ENCODE peak calls at places on chromosome 12, in seven cellular contexts. Y is HCT116, T is HepG2, Z is H1, U is K562, B is SK-N-SH, L is GM12878. X is an unnamed sample.

GRCh38 chr12:19150273-19150895 is 20.9 kb downstream of the PLEKHA5 start:
- DNase-seq in B (no peak), U (no peak), T (no peak), Z (no peak), Y (no peak), L (no peak), X (no peak)

GRCh38 chr12:6465467-6466183 is 4.9 kb downstream of the VAMP1 start:
- DNase-seq in Y (peak; percentile 54), B (peak; percentile 79), T (peak; percentile 56), L (no peak), Z (peak; percentile 70), U (peak; percentile 40), X (peak; percentile 8)

GRCh38 chr12:88570103-88570502 is 10.2 kb downstream of the KITLG start:
- DNase-seq in B (no peak), T (no peak), Y (no peak), Z (no peak), U (no peak), L (no peak), X (no peak)

GRCh38 chr12:131908082-131908715 is 13.8 kb downstream of the ULK1 start:
- DNase-seq in L (no peak), Z (no peak), U (no peak), Y (no peak), B (no peak), T (no peak), X (no peak)

GRCh38 chr12:113658030-113658655 is 186.5 kb upstream of the LHX5 start:
- DNase-seq in T (no peak), U (no peak), L (no peak), Y (no peak), B (no peak), Z (no peak), X (no peak)

GRCh38 chr12:21913823-21914222 is 27.4 kb downstream of the ABCC9 start:
- DNase-seq in Z (no peak), L (no peak), B (no peak), Y (no peak), T (no peak), U (no peak), X (no peak)

GRCh38 chr12:44377443-44378160 is 498.5 kb downstream of the NELL2 start:
- DNase-seq in U (no peak), L (no peak), B (no peak), T (no peak), Y (no peak), Z (no peak), X (no peak)

GRCh38 chr12:176321-177181 is 37.4 kb downstream of the SLC6A12 start:
- DNase-seq in U (no peak), L (no peak), T (peak; percentile 61), B (peak; percentile 75), Z (no peak), Y (no peak), X (no peak)

GRCh38 chr12:111074559-111074958 is 154.2 kb upstream of the MYL2 start:
- DNase-seq in T (no peak), L (no peak), Z (no peak), Y (no peak), U (no peak), B (no peak), X (no peak)

GRCh38 chr12:50614167-50614762 is 109.5 kb downstream of the DIP2B start:
- DNase-seq in U (peak; percentile 26), B (no peak), Y (peak; percentile 46), Z (no peak), L (no peak), T (no peak), X (no peak)

GRCh38 chr12:1203735-1204019 is 212.7 kb downstream of the ERC1 start:
- DNase-seq in L (no peak), T (no peak), U (no peak), B (no peak), Z (no peak), Y (no peak), X (no peak)
- TF ChIP-seq JUND in L (no peak), T (no peak), U (no peak), B (no peak), Z (no peak), Y (no peak), X (no peak)

GRCh38 chr12:98757455-98757854 is 112.4 kb downstream of the APAF1 start:
- DNase-seq in Y (no peak), U (no peak), L (no peak), Z (no peak), T (no peak), B (no peak), X (no peak)
- TF ChIP-seq JUND in Y (no peak), U (no peak), L (no peak), Z (no peak), T (no peak), B (no peak), X (no peak)

GRCh38 chr12:60162988-60163720 is 567.3 kb downstream of the SLC16A7 start:
- DNase-seq in B (peak; percentile 6), T (no peak), Y (no peak), U (no peak), L (no peak), Z (no peak), X (no peak)
- TF ChIP-seq JUND in B (no peak), T (no peak), Y (no peak), U (no peak), L (no peak), Z (no peak), X (no peak)

GRCh38 chr12:76360316-76360715 is 12.1 kb upstream of the BBS10 start:
- DNase-seq in Y (no peak), B (no peak), Z (no peak), L (no peak), T (no peak), U (no peak), X (no peak)
- TF ChIP-seq JUND in Y (no peak), B (no peak), Z (no peak), L (no peak), T (no peak), U (no peak), X (no peak)

GRCh38 chr12:102543931-102544485 is 63.6 kb upstream of the IGF1 start:
- DNase-seq in L (no peak), U (no peak), Z (no peak), B (no peak), T (no peak), Y (no peak), X (no peak)

GRCh38 chr12:102551186-102551585 is 70.8 kb upstream of the IGF1 start:
- DNase-seq in Y (no peak), B (no peak), Z (no peak), L (no peak), U (no peak), T (no peak), X (no peak)

GRCh38 chr12:102543494-102543893 is 63.1 kb upstream of the IGF1 start:
- DNase-seq in U (no peak), L (no peak), T (no peak), Z (no peak), Y (no peak), B (no peak), X (no peak)

GRCh38 chr12:102549691-102550090 is 69.3 kb upstream of the IGF1 start:
- DNase-seq in T (no peak), L (no peak), B (no peak), Z (no peak), U (no peak), Y (no peak), X (no peak)

GRCh38 chr12:102548543-102548942 is 68.2 kb upstream of the IGF1 start:
- DNase-seq in Y (no peak), T (no peak), U (no peak), L (no peak), B (no peak), Z (no peak), X (peak; percentile 56)
- TF ChIP-seq JUND in Y (no peak), T (no peak), U (no peak), L (no peak), B (no peak), Z (no peak), X (no peak)

GRCh38 chr12:67593871-67594330 is 54.6 kb upstream of the DYRK2 start:
- DNase-seq in Z (no peak), T (no peak), Y (no peak), L (no peak), U (no peak), B (no peak), X (no peak)

GRCh38 chr12:67595365-67595764 is 53.2 kb upstream of the DYRK2 start:
- DNase-seq in Z (no peak), U (no peak), Y (no peak), L (no peak), B (no peak), T (no peak), X (peak; percentile 83)

GRCh38 chr12:67592228-67593011 is 56.1 kb upstream of the DYRK2 start:
- DNase-seq in T (no peak), Z (no peak), Y (peak; percentile 18), U (no peak), L (peak; percentile 45), B (no peak), X (peak; percentile 58)

GRCh38 chr12:67594888-67595287 is 53.7 kb upstream of the DYRK2 start:
- DNase-seq in U (no peak), Z (no peak), T (no peak), B (no peak), Y (no peak), L (no peak), X (no peak)

GRCh38 chr12:67593041-67593870 is 55.3 kb upstream of the DYRK2 start:
- DNase-seq in T (no peak), Y (peak; percentile 87), U (no peak), Z (no peak), L (no peak), B (no peak), X (peak; percentile 95)
- TF ChIP-seq JUND in T (no peak), Y (peak; percentile 94), U (no peak), Z (no peak), L (no peak), B (peak; percentile 9), X (peak; percentile 90)

X was measured in T47D.